ENCODE peak calls at places on chromosomes 11 and 22, in seven cellular contexts. J, S, Y, V, W, E and R are unnamed samples.

GRCh38 chr11:17760102-17761029 is 25.8 kb downstream of the KCNC1 start:
- DNase-seq in J (peak), S (no peak), Y (no peak), V (peak), W (peak), E (no peak), R (no peak)

GRCh38 chr11:43367382-43368178 is 8.9 kb downstream of the TTC17 start:
- DNase-seq in J (no peak), S (no peak), Y (no peak), V (no peak), W (no peak), E (no peak), R (no peak)

GRCh38 chr11:93225642-93226041 is 27.9 kb upstream of the SLC36A4 start:
- DNase-seq in J (peak), S (no peak), Y (no peak), V (peak), W (no peak), E (no peak), R (no peak)

GRCh38 chr11:11605821-11606450 is 15.9 kb downstream of the GALNT18 start:
- DNase-seq in J (peak), S (no peak), Y (no peak), V (no peak), W (no peak), E (no peak), R (no peak)

GRCh38 chr22:47367993-47368945 is 605.8 kb downstream of the TBC1D22A start:
- DNase-seq in J (no peak), S (peak), Y (no peak), V (no peak), W (no peak), E (no peak), R (no peak)

GRCh38 chr11:111097191-111097590 is 148.3 kb upstream of the POU2AF2 start:
- DNase-seq in J (peak), S (peak), Y (no peak), V (no peak), W (no peak), E (peak), R (no peak)

GRCh38 chr11:129643031-129643721 is 172.5 kb upstream of the TMEM45B start:
- DNase-seq in J (peak), S (no peak), Y (no peak), V (peak), W (no peak), E (no peak), R (no peak)

GRCh38 chr11:74557526-74557925 is 34.9 kb upstream of the POLD3 start:
- DNase-seq in J (no peak), S (no peak), Y (no peak), V (no peak), W (no peak), E (no peak), R (no peak)

GRCh38 chr11:6468712-6469495 is 4.8 kb downstream of the TRIM3 start:
- DNase-seq in J (peak), S (peak), Y (no peak), V (peak), W (peak), E (peak), R (no peak)

GRCh38 chr11:67354314-67355022 is 1.1 kb upstream of the POLD4 start:
- DNase-seq in J (peak), S (no peak), Y (no peak), V (peak), W (no peak), E (peak), R (no peak)

GRCh38 chr11:28289444-28289843 is 181.3 kb downstream of the METTL15 start:
- DNase-seq in J (no peak), S (no peak), Y (no peak), V (no peak), W (no peak), E (no peak), R (no peak)

GRCh38 chr22:24583221-24583971 is 9.5 kb downstream of the LRRC75B start:
- DNase-seq in J (no peak), S (no peak), Y (no peak), V (no peak), W (no peak), E (peak), R (no peak)

GRCh38 chr11:16792426-16792825 is 54.0 kb downstream of the C11orf58 start:
- DNase-seq in J (no peak), S (no peak), Y (no peak), V (no peak), W (no peak), E (no peak), R (no peak)

GRCh38 chr11:8038393-8038792 is 42.6 kb upstream of the TUB start:
- DNase-seq in J (no peak), S (no peak), Y (no peak), V (no peak), W (no peak), E (no peak), R (no peak)

GRCh38 chr11:122085264-122085663 is 30.8 kb downstream of the BLID start:
- DNase-seq in J (peak), S (no peak), Y (no peak), V (peak), W (no peak), E (no peak), R (no peak)

GRCh38 chr11:31651208-31651607 is 141.6 kb downstream of the ELP4 start:
- DNase-seq in J (no peak), S (no peak), Y (no peak), V (no peak), W (no peak), E (no peak), R (no peak)

GRCh38 chr22:46857142-46857825 is 94.8 kb downstream of the TBC1D22A start:
- DNase-seq in J (no peak), S (no peak), Y (no peak), V (no peak), W (no peak), E (no peak), R (no peak)

GRCh38 chr11:131397666-131398065 is 27.3 kb downstream of the NTM start:
- DNase-seq in J (no peak), S (no peak), Y (no peak), V (no peak), W (no peak), E (no peak), R (no peak)

GRCh38 chr11:84408946-84409411 is 1122.8 kb upstream of the CCDC90B start:
- DNase-seq in J (no peak), S (no peak), Y (no peak), V (no peak), W (no peak), E (no peak), R (no peak)

GRCh38 chr11:122036493-122036892 is 79.5 kb downstream of the BLID start:
- DNase-seq in J (no peak), S (no peak), Y (no peak), V (no peak), W (no peak), E (no peak), R (no peak)

GRCh38 chr11:26219506-26220117 is 112.3 kb upstream of the ANO3 start:
- DNase-seq in J (no peak), S (no peak), Y (no peak), V (no peak), W (no peak), E (no peak), R (no peak)

GRCh38 chr11:62905927-62906531 is 15.1 kb downstream of the CHRM1 start:
- DNase-seq in J (peak), S (peak), Y (peak), V (peak), W (peak), E (peak), R (peak)

GRCh38 chr22:43263645-43264514 is 76.9 kb upstream of the TTLL12 start:
- DNase-seq in J (no peak), S (peak), Y (peak), V (peak), W (no peak), E (peak), R (peak)

GRCh38 chr11:117905524-117905923 is 23.7 kb downstream of the TMPRSS13 start:
- DNase-seq in J (no peak), S (peak), Y (no peak), V (no peak), W (no peak), E (no peak), R (no peak)

GRCh38 chr22:23289851-23290724 is 109.8 kb downstream of the BCR start:
- DNase-seq in J (peak), S (peak), Y (peak), V (peak), W (peak), E (no peak), R (peak)

GRCh38 chr11:80593981-80594380 is 1153.2 kb upstream of the TENM4 start:
- DNase-seq in J (peak), S (no peak), Y (no peak), V (peak), W (no peak), E (no peak), R (no peak)

GRCh38 chr11:117621226-117621625 is 175.8 kb downstream of the DSCAML1 start:
- DNase-seq in J (peak), S (no peak), Y (no peak), V (no peak), W (no peak), E (no peak), R (no peak)

GRCh38 chr22:20429254-20430100 is 8.1 kb downstream of the SCARF2 start:
- DNase-seq in J (no peak), S (no peak), Y (peak), V (no peak), W (peak), E (peak), R (peak)

GRCh38 chr22:43750751-43751150 is 61.4 kb downstream of the EFCAB6 start:
- DNase-seq in J (peak), S (no peak), Y (no peak), V (no peak), W (no peak), E (no peak), R (no peak)

GRCh38 chr11:118180300-118180703 is 3.9 kb upstream of the SCN2B start:
- DNase-seq in J (no peak), S (peak), Y (no peak), V (peak), W (peak), E (no peak), R (no peak)

GRCh38 chr11:131253885-131254204 is 116.6 kb upstream of the NTM start:
- DNase-seq in J (no peak), S (no peak), Y (no peak), V (no peak), W (no peak), E (no peak), R (no peak)

GRCh38 chr22:23169032-23169384 is 11.3 kb upstream of the BCR start:
- DNase-seq in J (no peak), S (no peak), Y (no peak), V (no peak), W (no peak), E (no peak), R (no peak)

GRCh38 chr11:63998558-63999348 is 12.5 kb downstream of the OTUB1 start:
- DNase-seq in J (peak), S (no peak), Y (peak), V (peak), W (no peak), E (peak), R (no peak)

GRCh38 chr11:106228996-106229395 is 151.5 kb downstream of the AASDHPPT start:
- DNase-seq in J (no peak), S (no peak), Y (no peak), V (no peak), W (no peak), E (no peak), R (no peak)

GRCh38 chr22:50030315-50031188 is 18.0 kb upstream of the IL17REL start:
- DNase-seq in J (peak), S (peak), Y (peak), V (peak), W (peak), E (peak), R (peak)

GRCh38 chr22:20746466-20747189 is 27.3 kb upstream of the SERPIND1 start:
- DNase-seq in J (no peak), S (no peak), Y (no peak), V (no peak), W (no peak), E (no peak), R (no peak)

GRCh38 chr22:37731804-37732471 is 35.1 kb downstream of the TRIOBP start:
- DNase-seq in J (no peak), S (no peak), Y (no peak), V (no peak), W (no peak), E (no peak), R (no peak)

GRCh38 chr22:37725551-37726239 is 28.8 kb downstream of the TRIOBP start:
- DNase-seq in J (no peak), S (no peak), Y (no peak), V (no peak), W (no peak), E (no peak), R (no peak)

GRCh38 chr22:37728620-37729019 is 31.8 kb downstream of the TRIOBP start:
- DNase-seq in J (no peak), S (no peak), Y (no peak), V (no peak), W (no peak), E (no peak), R (no peak)

DNA sequence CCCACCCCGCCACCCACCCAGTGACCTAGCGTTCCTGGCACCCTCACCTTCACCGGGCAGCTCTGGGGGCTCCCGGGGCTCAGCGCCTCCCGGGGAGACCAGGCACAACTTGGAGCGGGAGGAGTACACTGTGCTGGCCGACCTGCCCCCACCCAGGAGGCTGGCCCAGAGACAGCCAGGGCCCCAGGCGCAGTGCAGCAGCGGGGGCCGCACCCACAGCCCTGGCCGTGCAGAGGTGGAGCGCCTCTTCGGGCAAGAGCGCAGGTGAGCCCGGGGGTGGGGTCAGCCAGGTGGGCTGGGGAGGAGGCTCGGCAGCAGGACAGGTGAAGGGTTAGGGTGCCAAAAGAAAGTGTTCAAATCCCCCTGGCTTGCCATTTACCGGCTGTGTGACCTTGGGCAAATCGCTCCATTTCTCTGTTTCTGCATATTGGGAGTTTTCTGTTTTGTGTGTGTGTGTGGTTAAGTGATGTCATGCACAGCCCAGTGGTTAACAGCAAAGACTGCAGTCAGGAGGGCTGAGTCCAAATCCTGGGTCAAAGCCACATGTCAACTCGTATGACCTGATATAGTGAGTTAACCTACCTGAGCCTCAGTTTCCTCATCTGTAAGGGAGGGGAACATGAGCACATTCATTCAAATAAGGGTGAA is 29.5 kb downstream of the TRIOBP start:
- DNase-seq in J (no peak), S (no peak), Y (no peak), V (no peak), W (no peak), E (no peak), R (no peak)
- TF ChIP-seq CTCF in J (peak), S (no peak), Y (no peak), V (no peak), W (no peak), E (no peak), R (no peak)

GRCh38 chr11:76248210-76248609 is 41.9 kb upstream of the WNT11 start:
- DNase-seq in J (peak), S (no peak), Y (no peak), V (no peak), W (peak), E (peak), R (no peak)
- TF ChIP-seq CTCF in J (peak), S (no peak), Y (no peak), V (no peak), W (peak), E (no peak), R (no peak)

GRCh38 chr11:69644962-69645675 is 4.2 kb downstream of the CCND1 start:
- DNase-seq in J (peak), S (no peak), Y (no peak), V (no peak), W (no peak), E (peak), R (no peak)
- TF ChIP-seq CTCF in J (peak), S (no peak), Y (no peak), V (no peak), W (no peak), E (no peak), R (no peak)

DNA sequence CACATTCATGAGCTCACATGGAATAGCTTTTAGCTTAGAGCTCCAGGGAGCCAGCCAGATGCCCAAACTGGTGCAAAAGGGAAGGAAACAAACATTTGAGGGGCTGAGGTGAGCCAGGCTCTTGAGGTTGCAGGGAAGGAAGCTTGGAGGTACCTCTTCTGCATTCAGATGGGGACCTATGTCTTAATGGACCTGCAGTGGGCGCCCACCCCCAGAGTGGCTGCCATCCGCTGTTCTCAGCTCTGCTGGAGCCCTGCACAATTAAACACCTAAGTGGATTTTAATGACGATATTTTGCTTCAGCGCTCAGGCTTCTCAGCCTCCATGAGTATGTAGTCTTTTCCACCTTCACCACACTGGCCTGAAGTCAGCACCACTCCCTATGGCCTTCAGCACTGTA is 100.8 kb downstream of the LDLRAD3 start:
- DNase-seq in J (no peak), S (no peak), Y (no peak), V (no peak), W (no peak), E (no peak), R (no peak)
- TF ChIP-seq CTCF in J (no peak), S (no peak), Y (no peak), V (no peak), W (no peak), E (no peak), R (no peak)

GRCh38 chr11:72075109-72075508 is 5.2 kb downstream of the NUMA1 start:
- DNase-seq in J (no peak), S (no peak), Y (no peak), V (no peak), W (no peak), E (no peak), R (no peak)
- TF ChIP-seq CTCF in J (peak), S (no peak), Y (no peak), V (no peak), W (no peak), E (no peak), R (no peak)

DNA sequence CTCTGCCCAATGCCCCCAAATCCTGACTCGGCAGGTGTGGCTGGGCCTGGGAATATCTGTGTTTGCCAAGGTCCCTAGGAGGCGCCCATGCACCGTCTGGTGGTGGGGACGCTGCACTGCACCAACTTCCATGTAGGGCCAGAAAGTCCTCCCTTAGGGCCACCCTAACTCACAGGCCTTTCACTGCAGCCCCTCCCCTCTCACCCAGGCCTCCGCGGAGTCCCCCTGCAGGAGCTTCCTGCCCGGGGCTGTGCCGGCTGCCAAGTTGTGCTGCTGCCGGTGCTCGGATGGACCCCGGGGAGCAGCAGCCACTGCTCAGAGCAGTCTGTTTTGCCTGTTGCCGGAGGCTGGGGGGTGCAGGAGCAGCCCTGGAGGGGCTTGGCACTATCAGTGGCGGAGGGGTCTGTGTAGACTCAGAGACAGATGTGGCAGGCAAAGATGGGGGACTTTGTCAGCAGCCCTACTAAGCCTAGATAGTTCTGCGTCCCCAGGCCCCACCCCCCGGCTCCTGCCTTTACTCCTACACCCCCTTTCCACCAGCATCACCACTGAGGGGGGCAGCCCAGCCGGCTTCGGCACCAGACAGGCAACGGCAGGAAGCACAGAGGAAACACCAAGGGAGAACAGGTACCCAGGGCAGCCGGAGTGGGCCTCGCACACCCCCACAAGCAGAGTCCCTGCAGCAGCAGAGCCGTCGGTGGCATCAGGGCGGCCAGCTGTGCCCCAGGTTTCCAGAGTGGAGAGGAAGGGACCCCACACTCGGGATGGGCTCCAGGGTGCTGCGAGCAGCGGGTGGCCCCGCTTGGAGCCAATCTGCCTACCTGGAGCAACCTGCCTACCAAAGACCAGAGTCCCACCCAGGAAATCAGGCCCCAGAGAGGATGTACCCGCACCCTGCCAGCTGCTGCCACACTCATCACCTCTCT is 124.3 kb downstream of the TRIM29 start:
- DNase-seq in J (peak), S (peak), Y (no peak), V (peak), W (peak), E (no peak), R (no peak)
- TF ChIP-seq CTCF in J (peak), S (peak), Y (no peak), V (peak), W (peak), E (peak), R (no peak)

DNA sequence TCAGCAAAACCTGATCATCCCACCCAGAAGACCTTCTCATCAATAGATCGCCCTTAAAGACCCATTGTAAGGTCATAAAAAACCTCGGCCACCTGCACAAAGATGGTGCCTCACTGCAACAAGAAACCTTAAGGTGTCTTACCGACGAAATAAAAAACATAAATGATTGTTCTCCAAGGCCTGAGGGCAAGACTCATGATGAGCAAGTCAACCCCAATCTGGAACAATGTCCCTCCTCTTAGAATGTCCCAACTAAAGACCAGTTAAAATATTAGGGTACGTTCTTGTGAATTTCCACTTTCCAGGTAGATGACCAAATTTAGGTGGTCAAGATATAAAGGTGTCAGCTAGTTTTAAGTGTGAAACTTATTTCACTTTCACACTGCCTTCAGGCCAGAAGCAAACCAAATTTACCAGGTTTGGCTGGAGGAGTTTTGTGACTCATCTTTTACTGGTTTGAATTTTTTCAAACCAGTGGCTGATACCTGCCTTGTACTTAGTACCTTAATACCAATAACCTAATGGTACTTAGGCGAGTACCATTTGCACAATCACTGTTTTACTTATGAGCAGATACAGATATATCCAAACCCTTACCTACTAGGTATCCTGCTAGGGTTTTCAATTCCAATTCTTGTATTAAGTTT is 14.9 kb downstream of the KDELR3 start:
- DNase-seq in J (no peak), S (no peak), Y (no peak), V (no peak), W (no peak), E (no peak), R (no peak)
- TF ChIP-seq CTCF in J (no peak), S (no peak), Y (no peak), V (no peak), W (no peak), E (no peak), R (no peak)

GRCh38 chr11:850777-851762 is 8.4 kb downstream of the TSPAN4 start:
- DNase-seq in J (no peak), S (no peak), Y (no peak), V (no peak), W (no peak), E (no peak), R (no peak)
- TF ChIP-seq CTCF in J (peak), S (no peak), Y (no peak), V (no peak), W (no peak), E (no peak), R (no peak)

GRCh38 chr11:46222485-46223251 is 54.8 kb upstream of the CREB3L1 start:
- DNase-seq in J (no peak), S (no peak), Y (no peak), V (no peak), W (peak), E (no peak), R (no peak)
- TF ChIP-seq CTCF in J (no peak), S (no peak), Y (no peak), V (no peak), W (no peak), E (no peak), R (no peak)